ENCODE peak calls at places on chromosome 4, in eight cellular contexts. Y, F, R, O, H, P, U and S are unnamed samples.

GRCh38 chr4:150080335-150080734 is 2.1 kb downstream of the DCLK2 start:
- DNase-seq in Y (no peak), F (no peak), R (no peak), O (no peak), H (no peak), P (no peak), U (no peak), S (no peak)

GRCh38 chr4:98170035-98170434 is 26.8 kb upstream of the STPG2 start:
- DNase-seq in Y (no peak), F (no peak), R (no peak), O (peak), H (no peak), P (no peak), U (no peak), S (no peak)

GRCh38 chr4:102501176-102501634 is at the start of gene NFKB1:
- DNase-seq in Y (peak), F (peak), R (peak), O (peak), H (peak), P (peak), U (peak), S (peak)

GRCh38 chr4:147865926-147866325 is 134.0 kb downstream of the ARHGAP10 start:
- DNase-seq in Y (no peak), F (no peak), R (no peak), O (peak), H (no peak), P (no peak), U (no peak), S (no peak)

GRCh38 chr4:75672461-75673026 is 667 bp downstream of the G3BP2 start:
- DNase-seq in Y (peak), F (peak), R (peak), O (peak), H (peak), P (peak), U (peak), S (peak)

GRCh38 chr4:22969314-22969896 is 276.7 kb downstream of the GBA3 start:
- DNase-seq in Y (no peak), F (no peak), R (no peak), O (peak), H (no peak), P (no peak), U (no peak), S (no peak)

GRCh38 chr4:121789960-121790829 is 10.9 kb upstream of the EXOSC9 start:
- DNase-seq in Y (no peak), F (no peak), R (no peak), O (peak), H (no peak), P (no peak), U (no peak), S (no peak)

GRCh38 chr4:137621056-137621455 is 88.8 kb upstream of the PCDH18 start:
- DNase-seq in Y (no peak), F (no peak), R (no peak), O (no peak), H (no peak), P (no peak), U (no peak), S (no peak)

GRCh38 chr4:113686950-113687718 is 74.4 kb downstream of the CAMK2D start:
- DNase-seq in Y (no peak), F (no peak), R (no peak), O (no peak), H (no peak), P (no peak), U (no peak), S (no peak)

GRCh38 chr4:85955614-85956295 is 404.1 kb downstream of the MAPK10 start:
- DNase-seq in Y (no peak), F (no peak), R (no peak), O (no peak), H (no peak), P (no peak), U (no peak), S (no peak)

GRCh38 chr4:94127707-94128328 is 79.8 kb upstream of the SMARCAD1 start:
- DNase-seq in Y (no peak), F (peak), R (no peak), O (peak), H (no peak), P (no peak), U (no peak), S (no peak)

GRCh38 chr4:173046818-173047217 is 121.8 kb upstream of the GALNT7 start:
- DNase-seq in Y (no peak), F (no peak), R (no peak), O (peak), H (no peak), P (peak), U (no peak), S (no peak)

GRCh38 chr4:3656441-3657376 is 109.5 kb upstream of the ADRA2C start:
- DNase-seq in Y (no peak), F (no peak), R (no peak), O (no peak), H (no peak), P (no peak), U (no peak), S (no peak)

GRCh38 chr4:150583287-150584197 is 1.6 kb downstream of the MAB21L2 start:
- DNase-seq in Y (peak), F (no peak), R (no peak), O (peak), H (no peak), P (no peak), U (no peak), S (no peak)

GRCh38 chr4:140740906-140741670 is 15.1 kb downstream of the TBC1D9 start:
- DNase-seq in Y (no peak), F (no peak), R (no peak), O (no peak), H (no peak), P (no peak), U (no peak), S (no peak)

GRCh38 chr4:145216532-145216931 is 36.1 kb upstream of the OTUD4 start:
- DNase-seq in Y (no peak), F (peak), R (no peak), O (peak), H (no peak), P (peak), U (no peak), S (no peak)

GRCh38 chr4:159024266-159024665 is 78.6 kb upstream of the RAPGEF2 start:
- DNase-seq in Y (no peak), F (no peak), R (no peak), O (no peak), H (no peak), P (no peak), U (no peak), S (no peak)

GRCh38 chr4:105181259-105181658 is 34.6 kb downstream of the TET2 start:
- DNase-seq in Y (no peak), F (no peak), R (no peak), O (no peak), H (no peak), P (no peak), U (no peak), S (no peak)